ENCODE peak calls at places on chromosomes 2 and 18, in five cellular contexts. G is Ammon's horn; B is stimulated activated CD4-positive, alpha-beta T cell treated with anti-CD3 and anti-CD28 coated beads, Interleukin-1b, Interleukin-23, amount 100 ng/mL, for 4 hours; J is cardiac muscle cell; A is nephron progenitor cell. X is an unnamed sample.

GRCh38 chr2:159960413-159960812 is 102.0 kb downstream of the PLA2R1 start:
- DNase-seq in J (peak), G (no peak), B (no peak), A (no peak), X (no peak)

GRCh38 chr2:223560704-223561435 is 41.3 kb downstream of the SCG2 start:
- DNase-seq in B (no peak), A (no peak), J (no peak), G (no peak), X (no peak)

GRCh38 chr2:71831208-71831577 is 316.5 kb downstream of the CYP26B1 start:
- DNase-seq in J (peak), A (no peak), G (no peak), B (no peak), X (no peak)

GRCh38 chr2:82023710-82024109 is 1719.2 kb upstream of the LRRTM1 start:
- DNase-seq in J (no peak), B (no peak), G (no peak), A (peak), X (no peak)

GRCh38 chr2:164569334-164569733 is 51.9 kb downstream of the GRB14 start:
- DNase-seq in G (no peak), B (no peak), J (peak), A (no peak), X (no peak)

GRCh38 chr18:34880403-34880802 is 160.8 kb upstream of the MAPRE2 start:
- DNase-seq in B (no peak), J (no peak), A (no peak), G (no peak), X (no peak)

GRCh38 chr2:64972856-64973255 is 16.3 kb upstream of the SLC1A4 start:
- DNase-seq in A (no peak), G (no peak), J (no peak), B (no peak), X (no peak)

GRCh38 chr18:62663731-62664336 is 51.5 kb upstream of the PHLPP1 start:
- DNase-seq in J (peak), G (no peak), A (no peak), B (no peak), X (no peak)

GRCh38 chr18:35091841-35092240 is 50.6 kb downstream of the MAPRE2 start:
- DNase-seq in G (no peak), B (no peak), J (peak), A (no peak), X (no peak)

GRCh38 chr2:215528555-215528954 is 92.7 kb upstream of the FN1 start:
- DNase-seq in G (no peak), B (no peak), A (no peak), J (peak), X (no peak)

GRCh38 chr2:72539145-72539552 is 286.7 kb downstream of the EXOC6B start:
- DNase-seq in G (no peak), B (no peak), J (peak), A (no peak), X (no peak)

GRCh38 chr2:212626371-212626918 is 87.8 kb upstream of the ERBB4 start:
- DNase-seq in A (no peak), G (no peak), B (no peak), J (no peak), X (no peak)

GRCh38 chr2:143840601-143841000 is 679.3 kb downstream of the ZEB2 start:
- DNase-seq in G (peak), J (no peak), B (no peak), A (no peak), X (no peak)

GRCh38 chr2:239912171-239912937 is 112.8 kb downstream of the NDUFA10 start:
- DNase-seq in G (no peak), B (no peak), J (no peak), A (no peak), X (no peak)

GRCh38 chr2:128547667-128548066 is 229.0 kb upstream of the HS6ST1 start:
- DNase-seq in J (no peak), G (no peak), A (no peak), B (no peak), X (no peak)

X was measured in neuronal stem cell.